ENCODE peak calls at places on chromosomes 3 and 15, in seven cellular contexts. X, F, Z, S, O, W and J are unnamed samples.

GRCh38 chr15:23686466-23687142 is 501 bp downstream of the NDN start:
- DNase-seq in X (no peak), F (no peak), Z (no peak), S (no peak), O (no peak), W (no peak), J (no peak)

GRCh38 chr3:179958759-179959158 is 78.0 kb downstream of the PEX5L start:
- DNase-seq in X (no peak), F (no peak), Z (no peak), S (no peak), O (no peak), W (no peak), J (no peak)

GRCh38 chr3:168539909-168540308 is 444.2 kb upstream of the GOLIM4 start:
- DNase-seq in X (no peak), F (no peak), Z (no peak), S (no peak), O (no peak), W (no peak), J (no peak)

GRCh38 chr3:41040256-41040655 is 159.0 kb upstream of the CTNNB1 start:
- DNase-seq in X (no peak), F (no peak), Z (no peak), S (no peak), O (no peak), W (no peak), J (no peak)

GRCh38 chr15:25422021-25422420 is 16.8 kb downstream of the UBE3A start:
- DNase-seq in X (no peak), F (no peak), Z (peak; percentile 11), S (no peak), O (no peak), W (no peak), J (no peak)

GRCh38 chr15:65980824-65981456 is 111.6 kb downstream of the RAB11A start:
- DNase-seq in X (peak; percentile 56), F (peak; percentile 63), Z (peak; percentile 66), S (peak; percentile 30), O (peak; percentile 69), W (no peak), J (peak; percentile 87)

GRCh38 chr3:101913173-101913572 is 63.9 kb downstream of the NFKBIZ start:
- DNase-seq in X (no peak), F (no peak), Z (no peak), S (no peak), O (no peak), W (no peak), J (no peak)

GRCh38 chr15:52309154-52309548 is 13.5 kb upstream of the MYO5C start:
- DNase-seq in X (no peak), F (no peak), Z (no peak), S (no peak), O (no peak), W (peak; percentile 55), J (no peak)

GRCh38 chr3:126737527-126737926 is 33.5 kb downstream of the CHCHD6 start:
- DNase-seq in X (no peak), F (peak; percentile 20), Z (no peak), S (no peak), O (no peak), W (no peak), J (no peak)

GRCh38 chr3:129429080-129429451 is 630 bp upstream of the EFCAB12 start:
- DNase-seq in X (no peak), F (no peak), Z (no peak), S (no peak), O (no peak), W (no peak), J (no peak)
- TF ChIP-seq JUND in X (no peak), F (no peak), Z (no peak), S (no peak), O (no peak), W (no peak), J (no peak)

DNA sequence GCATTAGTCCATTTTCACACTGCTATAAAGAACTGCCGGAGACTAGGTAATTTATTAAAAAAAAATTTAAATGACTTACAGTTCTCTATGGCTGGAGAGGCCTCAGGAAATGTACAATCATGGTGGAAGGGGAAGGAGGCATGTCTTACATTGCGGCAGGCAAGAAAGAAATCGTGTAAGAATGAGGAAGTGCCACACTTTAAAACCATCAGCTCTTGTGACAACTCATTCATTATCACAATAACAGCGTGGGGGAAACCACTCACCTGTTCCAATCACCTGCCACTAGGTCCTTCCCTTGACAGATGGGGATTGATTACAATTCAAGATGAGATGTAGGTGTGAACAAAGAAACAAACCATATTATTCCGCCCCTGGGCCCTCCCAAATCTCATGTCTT is 1361.4 kb downstream of the NSUN3 start:
- DNase-seq in X (no peak), F (no peak), Z (no peak), S (no peak), O (no peak), W (no peak), J (no peak)
- TF ChIP-seq JUND in X (no peak), F (no peak), Z (no peak), S (no peak), O (no peak), W (no peak), J (no peak)

DNA sequence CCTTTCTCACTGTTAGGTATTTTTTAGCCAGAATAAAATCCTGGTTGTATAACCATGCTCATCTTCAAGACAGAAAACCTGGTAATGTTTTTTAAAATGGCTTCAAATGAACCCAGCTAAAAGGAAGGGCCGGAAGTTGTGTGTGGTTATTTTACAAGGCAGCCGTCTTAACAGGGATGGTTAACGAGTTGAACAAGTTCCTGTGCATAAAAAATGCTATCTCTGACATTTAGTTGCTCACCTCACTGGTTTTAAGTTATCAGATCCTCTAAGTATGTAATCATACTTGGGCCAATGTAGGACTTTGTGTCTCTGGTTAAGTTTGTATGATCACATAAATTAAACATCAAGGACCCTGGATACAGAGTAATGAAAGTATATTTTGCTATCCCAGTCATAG is 2.1 kb downstream of the ATP11B start:
- DNase-seq in X (no peak), F (peak; percentile 12), Z (no peak), S (no peak), O (no peak), W (no peak), J (peak; percentile 69)
- TF ChIP-seq JUND in X (no peak), F (no peak), Z (no peak), S (no peak), O (no peak), W (no peak), J (no peak)

GRCh38 chr15:70801111-70801510 is 37.8 kb upstream of the UACA start:
- DNase-seq in X (no peak), F (no peak), Z (no peak), S (no peak), O (no peak), W (no peak), J (no peak)

GRCh38 chr15:70799667-70800450 is 36.5 kb upstream of the UACA start:
- DNase-seq in X (no peak), F (no peak), Z (no peak), S (peak; percentile 66), O (no peak), W (no peak), J (peak; percentile 54)

GRCh38 chr15:70806992-70807712 is 43.8 kb upstream of the UACA start:
- DNase-seq in X (no peak), F (no peak), Z (no peak), S (no peak), O (no peak), W (no peak), J (no peak)

GRCh38 chr15:70797464-70797863 is 34.1 kb upstream of the UACA start:
- DNase-seq in X (no peak), F (no peak), Z (no peak), S (no peak), O (no peak), W (no peak), J (no peak)

DNA sequence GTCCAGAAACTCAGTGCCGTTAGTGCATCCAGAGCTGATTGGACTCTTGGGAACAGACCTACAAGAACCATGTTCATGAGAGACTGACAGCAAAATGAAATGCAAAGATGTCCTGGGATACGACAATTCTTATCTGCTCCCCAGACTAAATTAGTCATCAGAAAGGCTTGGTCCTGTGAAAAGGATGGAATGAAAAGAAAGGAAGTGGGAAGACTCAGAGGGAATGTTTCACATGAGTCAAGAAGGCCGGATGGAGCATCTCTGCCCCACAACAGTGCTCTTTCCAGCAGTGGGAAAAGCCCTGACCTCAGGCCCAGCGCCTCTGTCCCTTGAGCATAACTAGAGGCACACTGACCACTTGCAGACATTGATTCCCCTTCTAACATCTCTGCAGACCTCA is 39.3 kb upstream of the UACA start:
- DNase-seq in X (no peak), F (no peak), Z (no peak), S (no peak), O (no peak), W (no peak), J (no peak)
- TF ChIP-seq JUND in X (no peak), F (no peak), Z (peak; percentile 60), S (no peak), O (no peak), W (no peak), J (no peak)

DNA sequence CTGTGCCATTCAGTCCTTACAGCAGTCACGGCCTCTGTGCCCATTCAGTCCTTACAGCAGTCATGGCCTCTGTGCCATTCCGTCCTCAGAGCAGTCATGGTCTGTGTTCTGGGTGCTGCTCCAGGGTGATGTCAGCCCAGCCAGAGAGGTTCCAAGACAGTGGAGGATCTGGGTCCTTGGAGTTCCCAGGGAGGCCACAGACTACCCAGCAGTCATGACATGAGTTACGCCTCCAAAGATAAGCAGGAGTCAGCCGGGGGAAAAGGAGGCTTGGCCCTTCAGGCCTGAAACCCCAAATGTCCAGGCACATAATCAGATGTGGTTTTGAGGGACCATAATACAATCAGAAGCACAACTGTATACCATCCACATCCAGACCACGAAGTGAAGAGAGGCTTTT is 115.7 kb downstream of the ADAMTS17 start:
- DNase-seq in X (no peak), F (no peak), Z (no peak), S (no peak), O (no peak), W (no peak), J (no peak)
- TF ChIP-seq JUND in X (no peak), F (no peak), Z (no peak), S (no peak), O (no peak), W (no peak), J (no peak)